ENCODE peak calls at places on chromosomes 5 and 9, in four cellular contexts. Y is HS-5, J is NCI-H1092, S is cardiac fibroblast. R is an unnamed sample.

GRCh38 chr9:95736891-95737522 is 138.5 kb upstream of the ERCC6L2 start:
- DNase-seq in Y (no peak), J (peak), S (no peak), R (no peak)

GRCh38 chr5:74471875-74472274 is 168.7 kb downstream of the ENC1 start:
- DNase-seq in Y (no peak), J (no peak), S (peak), R (peak)

GRCh38 chr5:33408816-33409215 is 31.9 kb upstream of the TARS1 start:
- DNase-seq in Y (no peak), J (no peak), S (no peak), R (peak)

GRCh38 chr9:137294091-137294683 is 7.9 kb downstream of the NRARP start:
- DNase-seq in Y (no peak), J (no peak), S (peak), R (peak)

GRCh38 chr9:82903503-82903902 is 159.4 kb downstream of the RASEF start:
- DNase-seq in Y (no peak), J (no peak), S (peak), R (no peak)

GRCh38 chr5:170473642-170474041 is 30.2 kb upstream of the KCNIP1 start:
- DNase-seq in Y (no peak), J (no peak), S (no peak), R (no peak)

GRCh38 chr9:97666907-97667686 is 30.0 kb downstream of the XPA start:
- DNase-seq in Y (no peak), J (no peak), S (no peak), R (no peak)

GRCh38 chr9:80790764-80791163 is 898.6 kb downstream of the TLE1 start:
- DNase-seq in Y (no peak), J (no peak), S (no peak), R (no peak)

GRCh38 chr5:157387683-157388093 is 72.3 kb upstream of the NIPAL4 start:
- DNase-seq in Y (peak), J (no peak), S (peak), R (peak)

GRCh38 chr5:100900142-100900795 is 2.8 kb downstream of the ST8SIA4 start:
- DNase-seq in Y (peak), J (no peak), S (peak), R (peak)

GRCh38 chr9:114261026-114261425 is 61.9 kb upstream of the ORM1 start:
- DNase-seq in Y (no peak), J (no peak), S (no peak), R (no peak)

GRCh38 chr9:9914174-9914573 is 698.6 kb downstream of the PTPRD start:
- DNase-seq in Y (no peak), J (no peak), S (no peak), R (no peak)

GRCh38 chr5:82793808-82794419 is 283.3 kb downstream of the TMEM167A start:
- DNase-seq in Y (no peak), J (no peak), S (peak), R (peak)

GRCh38 chr5:149785341-149785740 is 55.2 kb downstream of the PPARGC1B start:
- DNase-seq in Y (no peak), J (no peak), S (no peak), R (no peak)

GRCh38 chr9:97363661-97364299 is 48.1 kb upstream of the TDRD7 start:
- DNase-seq in Y (no peak), J (no peak), S (no peak), R (no peak)

GRCh38 chr9:34650816-34651215 is 1.2 kb upstream of the IL11RA start:
- DNase-seq in Y (no peak), J (no peak), S (peak), R (peak)

GRCh38 chr9:91611582-91611981 is 187.9 kb upstream of the NFIL3 start:
- DNase-seq in Y (no peak), J (no peak), S (no peak), R (peak)

GRCh38 chr5:12109075-12109688 is 204.9 kb upstream of the CTNND2 start:
- DNase-seq in Y (no peak), J (no peak), S (no peak), R (no peak)

GRCh38 chr9:7234144-7234543 is 476.4 kb downstream of the KDM4C start:
- DNase-seq in Y (no peak), J (no peak), S (peak), R (peak)

GRCh38 chr5:116998024-116998423 is 423.4 kb upstream of the SEMA6A start:
- DNase-seq in Y (no peak), J (no peak), S (no peak), R (no peak)

GRCh38 chr9:136196465-136197371 is 8.2 kb downstream of the LHX3 start:
- DNase-seq in Y (no peak), J (no peak), S (no peak), R (no peak)

GRCh38 chr5:78473747-78474146 is 113.3 kb downstream of the SCAMP1 start:
- DNase-seq in Y (no peak), J (no peak), S (no peak), R (no peak)

GRCh38 chr5:180366303-180366702 is 13.2 kb upstream of the GFPT2 start:
- DNase-seq in Y (no peak), J (no peak), S (no peak), R (peak)

GRCh38 chr9:127092041-127092608 is 30.3 kb downstream of the ANGPTL2 start:
- DNase-seq in Y (no peak), J (no peak), S (no peak), R (peak)

GRCh38 chr9:33350310-33350709 is 52.1 kb downstream of the AQP7 start:
- DNase-seq in Y (peak), J (no peak), S (peak), R (peak)

GRCh38 chr5:74570250-74570649 is 70.3 kb downstream of the ENC1 start:
- DNase-seq in Y (no peak), J (no peak), S (no peak), R (no peak)

GRCh38 chr9:19148170-19148569 is 20.9 kb upstream of the PLIN2 start:
- DNase-seq in Y (no peak), J (peak), S (no peak), R (peak)

GRCh38 chr9:130171226-130172148 is 717 bp upstream of the NCS1 start:
- DNase-seq in Y (no peak), J (no peak), S (no peak), R (no peak)

GRCh38 chr9:7266911-7267555 is 509.3 kb downstream of the KDM4C start:
- DNase-seq in Y (no peak), J (peak), S (no peak), R (no peak)